ENCODE peak calls at places on chromosomes 1 and 21, in five cellular contexts. One of them, this sample, is unnamed.

GRCh38 chr1:197129698-197130097 is 16.8 kb downstream of the ASPM start:
- DNase-seq in ovary: no peak
- DNase-seq in frontal cortex: no peak
- DNase-seq in GM03348: no peak
- DNase-seq in neuronal stem cell: no peak
- DNase-seq in this sample: no peak

GRCh38 chr1:2951856-2952255 is 69.4 kb upstream of the ACTRT2 start:
- DNase-seq in ovary: no peak
- DNase-seq in frontal cortex: no peak
- DNase-seq in GM03348: no peak
- DNase-seq in neuronal stem cell: no peak
- DNase-seq in this sample: no peak

GRCh38 chr1:181412746-181413145 is 70.6 kb upstream of the CACNA1E start:
- DNase-seq in ovary: no peak
- DNase-seq in frontal cortex: no peak
- DNase-seq in GM03348: no peak
- DNase-seq in neuronal stem cell: no peak
- DNase-seq in this sample: no peak

GRCh38 chr1:230073371-230074035 is 6.5 kb downstream of the GALNT2 start:
- DNase-seq in ovary: no peak
- DNase-seq in frontal cortex: no peak
- DNase-seq in GM03348: no peak
- DNase-seq in neuronal stem cell: no peak
- DNase-seq in this sample: no peak

GRCh38 chr1:192849442-192849841 is 40.6 kb downstream of the RGS2 start:
- DNase-seq in ovary: no peak
- DNase-seq in frontal cortex: no peak
- DNase-seq in GM03348: no peak
- DNase-seq in neuronal stem cell: no peak
- DNase-seq in this sample: no peak

GRCh38 chr1:51926171-51926812 is 47.8 kb upstream of the NRDC start:
- DNase-seq in ovary: no peak
- DNase-seq in frontal cortex: no peak
- DNase-seq in GM03348: peak; percentile 46
- DNase-seq in neuronal stem cell: peak; percentile 20
- DNase-seq in this sample: peak; percentile 35

GRCh38 chr1:163896001-163896400 is 574.2 kb downstream of the NUF2 start:
- DNase-seq in ovary: no peak
- DNase-seq in frontal cortex: no peak
- DNase-seq in GM03348: no peak
- DNase-seq in neuronal stem cell: no peak
- DNase-seq in this sample: no peak

GRCh38 chr1:236495359-236496120 is 28.2 kb upstream of the LGALS8 start:
- DNase-seq in ovary: no peak
- DNase-seq in frontal cortex: no peak
- DNase-seq in GM03348: no peak
- DNase-seq in neuronal stem cell: no peak
- DNase-seq in this sample: no peak

GRCh38 chr1:6490181-6491075 is 1.0 kb downstream of the PLEKHG5 start:
- DNase-seq in ovary: peak; percentile 61
- DNase-seq in frontal cortex: peak; percentile 71
- DNase-seq in GM03348: peak; percentile 90
- DNase-seq in neuronal stem cell: peak; percentile 67
- DNase-seq in this sample: peak; percentile 82

GRCh38 chr21:21968810-21969588 is 970.8 kb downstream of the NCAM2 start:
- DNase-seq in ovary: no peak
- DNase-seq in frontal cortex: no peak
- DNase-seq in GM03348: no peak
- DNase-seq in neuronal stem cell: no peak
- DNase-seq in this sample: peak; percentile 8

GRCh38 chr1:85344256-85344694 is 67.8 kb upstream of the BCL10 start:
- DNase-seq in ovary: no peak
- DNase-seq in frontal cortex: no peak
- DNase-seq in GM03348: peak; percentile 53
- DNase-seq in neuronal stem cell: no peak
- DNase-seq in this sample: peak; percentile 42

GRCh38 chr1:63119575-63120155 is 202.7 kb upstream of the FOXD3 start:
- DNase-seq in ovary: no peak
- DNase-seq in frontal cortex: no peak
- DNase-seq in GM03348: peak; percentile 13
- DNase-seq in neuronal stem cell: no peak
- DNase-seq in this sample: no peak

GRCh38 chr1:157659576-157660247 is 40.9 kb downstream of the FCRL3 start:
- DNase-seq in ovary: no peak
- DNase-seq in frontal cortex: no peak
- DNase-seq in GM03348: no peak
- DNase-seq in neuronal stem cell: no peak
- DNase-seq in this sample: no peak

GRCh38 chr1:168623003-168623828 is 46.8 kb downstream of the XCL1 start:
- DNase-seq in ovary: no peak
- DNase-seq in frontal cortex: no peak
- DNase-seq in GM03348: peak; percentile 78
- DNase-seq in neuronal stem cell: no peak
- DNase-seq in this sample: no peak

GRCh38 chr1:48077860-48078259 is 80.7 kb upstream of the TRABD2B start:
- DNase-seq in ovary: no peak
- DNase-seq in frontal cortex: no peak
- DNase-seq in GM03348: no peak
- DNase-seq in neuronal stem cell: no peak
- DNase-seq in this sample: no peak

GRCh38 chr1:203080456-203080855 is 5.4 kb downstream of the MYOG start:
- DNase-seq in ovary: no peak
- DNase-seq in frontal cortex: no peak
- DNase-seq in GM03348: no peak
- DNase-seq in neuronal stem cell: no peak
- DNase-seq in this sample: no peak

GRCh38 chr1:109984190-109984455 is 442 bp upstream of the AHCYL1 start:
- DNase-seq in ovary: no peak
- DNase-seq in frontal cortex: no peak
- DNase-seq in GM03348: peak; percentile 38
- DNase-seq in neuronal stem cell: no peak
- DNase-seq in this sample: no peak

GRCh38 chr1:160284220-160284781 is 632 bp downstream of the PEX19 start:
- DNase-seq in ovary: no peak
- DNase-seq in frontal cortex: peak; percentile 23
- DNase-seq in GM03348: peak; percentile 76
- DNase-seq in neuronal stem cell: no peak
- DNase-seq in this sample: peak; percentile 18

GRCh38 chr1:112704511-112704907 is 2.4 kb downstream of the RHOC start:
- DNase-seq in ovary: no peak
- DNase-seq in frontal cortex: no peak
- DNase-seq in GM03348: no peak
- DNase-seq in neuronal stem cell: no peak
- DNase-seq in this sample: no peak

GRCh38 chr1:54803761-54804470 is 2.8 kb upstream of the TTC22 start:
- DNase-seq in ovary: peak; percentile 33
- DNase-seq in frontal cortex: no peak
- DNase-seq in GM03348: peak; percentile 56
- DNase-seq in neuronal stem cell: no peak
- DNase-seq in this sample: peak; percentile 43

GRCh38 chr1:40633563-40634376 is 31.7 kb downstream of the RIMS3 start:
- DNase-seq in ovary: peak; percentile 76
- DNase-seq in frontal cortex: no peak
- DNase-seq in GM03348: no peak
- DNase-seq in neuronal stem cell: no peak
- DNase-seq in this sample: no peak

GRCh38 chr1:76303348-76303712 is 228.8 kb downstream of the ST6GALNAC3 start:
- DNase-seq in ovary: no peak
- DNase-seq in frontal cortex: no peak
- DNase-seq in GM03348: no peak
- DNase-seq in neuronal stem cell: no peak
- DNase-seq in this sample: no peak

GRCh38 chr1:43229831-43230780 is 39.7 kb upstream of the TMEM125 start:
- DNase-seq in ovary: peak; percentile 28
- DNase-seq in frontal cortex: no peak
- DNase-seq in GM03348: no peak
- DNase-seq in neuronal stem cell: no peak
- DNase-seq in this sample: no peak

GRCh38 chr1:209326096-209326495 is 257.4 kb upstream of the CAMK1G start:
- DNase-seq in ovary: no peak
- DNase-seq in frontal cortex: no peak
- DNase-seq in GM03348: no peak
- DNase-seq in neuronal stem cell: no peak
- DNase-seq in this sample: no peak

GRCh38 chr1:216749219-216749618 is 26.0 kb upstream of the ESRRG start:
- DNase-seq in ovary: no peak
- DNase-seq in frontal cortex: no peak
- DNase-seq in GM03348: no peak
- DNase-seq in neuronal stem cell: no peak
- DNase-seq in this sample: no peak